ENCODE peak calls at places on chromosomes 3 and 15, in nine cellular contexts. B is small intestine, X is NT2/D1, D is foreskin fibroblast, V is transverse colon, E is astrocyte of the spinal cord, P is gastrocnemius medialis, N is HepG2, G is aorta. Z is an unnamed sample.

GRCh38 chr15:92930776-92931175 is 30.7 kb downstream of the CHD2 start:
- DNase-seq in B (no peak), X (no peak), D (peak), V (no peak), E (peak), P (peak), N (no peak), G (no peak), Z (no peak)

GRCh38 chr3:41853495-41853894 is 108.4 kb downstream of the ULK4 start:
- DNase-seq in B (no peak), X (no peak), D (no peak), V (no peak), E (no peak), P (no peak), N (no peak), G (no peak), Z (no peak)

GRCh38 chr3:195868336-195868865 is 40.0 kb downstream of the TNK2 start:
- DNase-seq in B (no peak), X (no peak), D (no peak), V (no peak), E (no peak), P (no peak), N (no peak), G (peak), Z (no peak)

GRCh38 chr3:142963266-142964149 is at the start of gene PAQR9:
- DNase-seq in B (no peak), X (no peak), D (peak), V (no peak), E (no peak), P (peak), N (peak), G (peak), Z (peak)

GRCh38 chr3:106348142-106348690 is 479.4 kb upstream of the CBLB start:
- DNase-seq in B (no peak), X (no peak), D (no peak), V (no peak), E (no peak), P (no peak), N (no peak), G (no peak), Z (no peak)

GRCh38 chr15:98155356-98155755 is 194.9 kb downstream of the ARRDC4 start:
- DNase-seq in B (no peak), X (no peak), D (peak), V (no peak), E (no peak), P (no peak), N (no peak), G (no peak), Z (no peak)

GRCh38 chr3:143644370-143645089 is 203.7 kb downstream of the SLC9A9 start:
- DNase-seq in B (peak), X (peak), D (peak), V (peak), E (peak), P (no peak), N (peak), G (no peak), Z (peak)

GRCh38 chr15:101026686-101027272 is 107.6 kb downstream of the LRRK1 start:
- DNase-seq in B (no peak), X (no peak), D (no peak), V (peak), E (no peak), P (no peak), N (no peak), G (peak), Z (no peak)

GRCh38 chr3:71728632-71729342 is 3.6 kb upstream of the EIF4E3 start:
- DNase-seq in B (no peak), X (peak), D (no peak), V (no peak), E (no peak), P (no peak), N (no peak), G (no peak), Z (no peak)

DNA sequence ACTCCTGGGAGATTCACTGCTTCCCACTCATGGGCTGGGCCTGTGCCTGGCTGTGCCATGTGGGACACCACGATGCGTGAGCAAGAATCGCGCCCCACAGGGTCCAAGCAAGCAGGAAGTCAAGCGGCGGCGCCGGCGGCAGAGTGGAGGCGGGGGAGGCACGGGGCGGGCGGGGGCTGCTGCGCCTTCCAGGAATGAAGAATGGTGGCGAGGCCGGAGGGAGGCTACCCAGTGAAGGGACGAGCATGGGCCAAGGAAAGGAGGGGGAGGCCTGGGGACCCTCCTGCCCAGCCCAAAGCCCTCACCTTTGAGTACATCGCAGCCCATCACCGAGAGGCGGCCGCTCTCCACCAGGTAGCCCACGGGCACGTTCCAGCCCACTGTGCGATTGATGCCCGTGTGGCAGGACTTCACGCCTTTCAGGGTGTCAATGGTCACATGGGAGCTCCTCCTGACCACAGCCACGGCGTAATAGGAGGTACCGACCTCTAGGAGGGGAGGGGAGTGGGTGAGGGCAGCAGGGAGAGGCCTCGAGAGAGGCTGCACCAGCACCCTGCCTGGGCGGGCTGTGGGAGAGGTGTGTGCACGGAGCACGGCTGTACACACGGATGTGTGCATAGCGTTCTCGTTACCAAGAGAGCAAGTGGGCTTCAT is 5.5 kb downstream of the MELTF start:
- DNase-seq in B (no peak), X (no peak), D (no peak), V (no peak), E (no peak), P (no peak), N (no peak), G (no peak), Z (peak)
- H3K4me3 ChIP-seq in B (no peak), X (no peak), D (no peak), V (no peak), E (no peak), P (no peak), N (no peak), G (no peak), Z (no peak)

GRCh38 chr3:21464745-21465144 is 286.3 kb downstream of the ZNF385D start:
- DNase-seq in B (no peak), X (no peak), D (no peak), V (no peak), E (no peak), P (no peak), N (no peak), G (no peak), Z (no peak)
- H3K4me3 ChIP-seq in B (no peak), X (no peak), D (no peak), V (no peak), E (no peak), P (no peak), N (no peak), G (no peak), Z (no peak)

DNA sequence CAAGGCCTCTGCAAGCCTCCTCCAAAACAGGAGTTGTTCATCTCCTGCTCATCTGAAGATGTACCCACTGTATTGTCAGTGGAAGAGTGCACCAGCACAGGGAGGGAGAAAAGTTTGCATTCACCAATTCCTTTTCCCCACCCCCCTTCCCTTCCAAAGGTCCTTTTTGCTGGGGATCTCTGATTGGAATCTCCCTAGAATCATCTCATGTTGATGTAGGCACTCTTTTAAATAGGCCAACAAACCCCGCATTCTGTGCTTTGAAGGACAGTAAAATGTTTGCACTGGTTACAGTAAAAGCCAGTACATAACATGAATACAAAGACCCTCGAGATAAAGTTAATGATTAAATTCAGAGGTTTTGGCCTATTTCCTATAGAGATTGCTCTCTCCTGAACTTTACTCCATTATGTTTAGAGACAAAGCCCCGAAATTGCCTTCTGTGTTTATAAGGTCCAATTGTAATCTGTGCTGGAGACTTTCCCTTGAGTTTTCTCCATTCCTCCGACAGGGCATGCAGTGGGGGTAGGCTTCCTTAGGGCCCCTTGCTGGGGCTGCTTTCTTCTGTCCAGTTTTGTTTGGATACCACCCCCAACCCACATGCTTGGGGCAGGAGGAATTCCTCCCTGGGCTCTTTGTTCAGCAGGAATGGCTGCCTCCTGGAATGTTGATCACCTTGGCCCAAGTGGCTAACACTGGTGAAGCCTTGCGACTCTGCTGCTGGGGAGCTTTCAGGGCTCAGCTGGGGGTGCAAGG is 22.5 kb downstream of the TRIM71 start:
- DNase-seq in B (no peak), X (peak), D (no peak), V (no peak), E (no peak), P (no peak), N (peak), G (no peak), Z (peak)
- H3K4me3 ChIP-seq in B (no peak), X (no peak), D (no peak), V (no peak), E (no peak), P (no peak), N (peak), G (no peak), Z (no peak)

GRCh38 chr15:48058371-48058770 is 62.4 kb upstream of the SLC24A5 start:
- DNase-seq in B (no peak), X (no peak), D (no peak), V (no peak), E (no peak), P (no peak), N (no peak), G (no peak), Z (no peak)

GRCh38 chr15:48049736-48050135 is 71.1 kb upstream of the SLC24A5 start:
- DNase-seq in B (no peak), X (no peak), D (no peak), V (no peak), E (no peak), P (no peak), N (no peak), G (no peak), Z (no peak)

GRCh38 chr15:48046813-48047483 is 73.8 kb upstream of the SLC24A5 start:
- DNase-seq in B (no peak), X (peak), D (no peak), V (no peak), E (no peak), P (no peak), N (no peak), G (no peak), Z (no peak)

GRCh38 chr15:48052871-48053383 is 67.9 kb upstream of the SLC24A5 start:
- DNase-seq in B (no peak), X (no peak), D (peak), V (no peak), E (no peak), P (no peak), N (no peak), G (no peak), Z (no peak)
- H3K4me3 ChIP-seq in B (no peak), X (no peak), D (no peak), V (no peak), E (no peak), P (no peak), N (no peak), G (no peak), Z (no peak)

GRCh38 chr15:89463113-89463512 is 33.3 kb downstream of the RHCG start:
- DNase-seq in B (no peak), X (no peak), D (no peak), V (no peak), E (no peak), P (no peak), N (no peak), G (peak), Z (no peak)

GRCh38 chr15:89459271-89460038 is 36.9 kb downstream of the RHCG start:
- DNase-seq in B (peak), X (no peak), D (no peak), V (no peak), E (no peak), P (no peak), N (peak), G (peak), Z (peak)

GRCh38 chr15:89460048-89460447 is 36.3 kb downstream of the RHCG start:
- DNase-seq in B (no peak), X (no peak), D (no peak), V (no peak), E (no peak), P (no peak), N (no peak), G (no peak), Z (no peak)

GRCh38 chr15:89462198-89462912 is 34.0 kb downstream of the RHCG start:
- DNase-seq in B (peak), X (no peak), D (no peak), V (no peak), E (peak), P (no peak), N (peak), G (peak), Z (no peak)

DNA sequence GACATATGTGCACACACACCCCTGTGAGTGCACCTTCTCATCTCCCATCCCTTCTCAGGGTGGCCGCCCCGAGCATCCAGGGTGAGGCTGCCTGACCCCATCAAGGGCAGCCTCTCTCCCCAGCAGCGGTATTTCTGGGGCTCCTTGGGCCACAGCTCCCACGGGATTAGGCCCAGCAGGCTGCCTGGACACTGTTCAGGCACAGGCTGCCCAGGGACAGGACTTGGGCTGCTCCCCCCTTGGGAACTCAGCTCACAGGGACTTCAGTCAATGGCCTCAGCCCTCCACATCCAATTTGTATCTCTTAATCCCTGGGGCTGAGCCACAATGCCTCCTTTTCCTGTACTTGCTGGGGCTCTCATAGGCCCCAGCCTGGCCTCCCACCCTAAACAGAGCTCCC is 35.0 kb downstream of the RHCG start:
- DNase-seq in B (no peak), X (no peak), D (no peak), V (no peak), E (no peak), P (no peak), N (no peak), G (peak), Z (no peak)
- H3K4me3 ChIP-seq in B (no peak), X (no peak), D (no peak), V (no peak), E (no peak), P (no peak), N (peak), G (no peak), Z (no peak)

GRCh38 chr3:155807823-155808222 is 1.7 kb upstream of the C3orf33 start:
- DNase-seq in B (no peak), X (no peak), D (no peak), V (no peak), E (no peak), P (no peak), N (no peak), G (no peak), Z (no peak)

GRCh38 chr3:155804298-155804697 is 1.8 kb downstream of the C3orf33 start:
- DNase-seq in B (no peak), X (no peak), D (no peak), V (no peak), E (no peak), P (no peak), N (peak), G (no peak), Z (no peak)

GRCh38 chr3:155805204-155805801 is 775 bp downstream of the C3orf33 start:
- DNase-seq in B (peak), X (no peak), D (peak), V (peak), E (no peak), P (peak), N (peak), G (peak), Z (no peak)

GRCh38 chr3:155809181-155809580 is 3.1 kb upstream of the C3orf33 start:
- DNase-seq in B (no peak), X (no peak), D (no peak), V (no peak), E (no peak), P (no peak), N (no peak), G (no peak), Z (no peak)

DNA sequence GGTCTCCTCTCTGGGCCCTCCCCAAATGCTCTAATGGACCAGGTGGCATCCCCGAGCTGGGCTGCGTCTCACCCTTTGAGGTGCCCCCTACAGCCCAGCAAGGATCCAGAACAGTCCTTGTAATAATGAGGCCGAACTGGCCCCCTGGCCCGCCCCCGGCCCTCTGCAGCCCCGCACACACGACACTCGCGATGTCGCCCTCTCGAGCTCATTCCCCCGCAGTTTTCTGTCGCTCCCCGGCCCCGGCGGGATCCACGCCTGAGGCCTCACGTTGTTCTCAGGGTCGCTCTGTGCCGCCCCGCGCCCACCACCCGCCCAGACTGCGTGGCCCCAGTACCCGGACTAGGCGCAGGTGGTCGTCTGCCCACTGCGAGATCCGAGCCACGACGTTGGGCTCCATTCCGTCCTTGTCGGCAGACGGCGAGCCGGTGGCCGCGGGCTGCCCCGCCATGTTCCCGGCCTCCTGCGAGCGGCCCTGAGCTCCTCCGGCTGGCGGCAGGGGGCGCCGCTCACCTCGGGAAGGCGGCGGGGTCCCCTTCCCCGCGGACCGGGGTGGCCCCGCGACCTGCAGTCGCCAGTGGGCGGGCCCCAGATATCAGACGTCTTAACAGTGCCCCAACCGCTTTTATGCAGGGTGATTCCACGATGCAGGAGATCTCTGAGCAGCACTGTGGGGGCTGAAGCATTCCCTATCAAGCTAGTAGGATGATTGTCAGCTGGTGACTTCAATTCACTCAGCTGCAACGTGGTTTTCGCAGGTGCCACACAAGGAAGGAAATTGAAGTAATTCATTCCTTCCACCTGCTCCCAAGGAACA is at the start of gene C3orf33:
- DNase-seq in B (peak), X (peak), D (peak), V (peak), E (peak), P (peak), N (peak), G (peak), Z (peak)
- H3K4me3 ChIP-seq in B (peak), X (peak), D (peak), V (peak), E (peak), P (peak), N (peak), G (peak), Z (peak)

DNA sequence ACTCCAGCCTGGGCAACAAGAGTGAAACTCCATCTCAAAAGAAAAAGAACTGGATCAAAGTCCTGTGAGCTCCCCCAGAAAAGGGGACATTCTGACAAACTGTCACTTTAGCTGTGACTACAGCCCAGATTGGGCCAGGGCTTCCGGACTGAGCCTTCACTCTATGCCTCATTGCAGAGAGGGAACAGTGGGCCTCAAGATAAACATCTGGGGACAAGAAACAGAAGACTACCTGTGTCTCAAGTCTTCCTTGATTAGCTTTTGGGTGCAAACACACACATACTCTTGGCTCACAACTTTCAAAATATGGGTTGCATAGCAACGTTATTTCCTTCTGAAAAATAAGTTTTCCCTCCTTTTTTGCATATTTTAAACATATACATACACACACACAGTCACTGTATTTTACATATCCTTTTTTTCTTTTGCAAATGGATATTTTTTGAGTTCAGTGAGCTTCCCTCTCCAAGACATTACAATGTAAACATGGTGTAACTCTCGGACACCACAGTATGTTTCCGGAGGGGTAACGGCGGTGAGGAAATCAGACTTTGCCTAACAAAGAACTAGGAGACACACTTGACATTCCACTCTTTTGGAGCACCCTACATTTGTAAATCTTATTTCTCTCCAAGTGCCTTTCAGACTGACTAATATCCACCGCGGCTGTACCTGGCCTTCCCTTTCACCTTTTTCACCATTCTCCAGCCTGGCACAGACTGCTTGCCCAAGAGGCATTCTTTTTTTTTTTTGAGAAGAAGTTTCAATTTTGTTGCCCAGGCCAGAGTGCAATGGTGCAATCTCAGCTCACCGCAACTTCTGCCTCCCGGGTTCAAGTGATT is 3.5 kb downstream of the TKT start:
- DNase-seq in B (no peak), X (no peak), D (no peak), V (no peak), E (no peak), P (no peak), N (no peak), G (no peak), Z (no peak)
- H3K4me3 ChIP-seq in B (no peak), X (peak), D (peak), V (no peak), E (peak), P (no peak), N (peak), G (no peak), Z (no peak)

DNA sequence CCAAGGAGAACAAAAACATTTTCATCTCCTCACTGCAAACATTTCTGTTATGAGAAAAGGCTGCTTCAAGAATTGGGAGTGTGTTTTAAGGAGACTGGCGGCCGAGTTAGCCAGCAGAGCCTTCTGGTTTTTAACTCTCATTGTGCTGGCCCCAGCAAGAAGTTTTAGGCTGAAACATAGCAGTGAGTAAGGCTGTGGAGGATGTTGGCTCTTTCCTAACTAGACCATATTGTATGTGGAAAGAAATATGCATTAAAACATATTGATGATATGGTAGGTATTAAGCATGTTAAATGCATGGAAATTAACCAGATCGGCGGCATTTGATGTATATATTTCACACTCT is 90.7 kb downstream of the TIGIT start:
- DNase-seq in B (no peak), X (no peak), D (peak), V (no peak), E (no peak), P (no peak), N (no peak), G (no peak), Z (no peak)
- H3K4me3 ChIP-seq in B (no peak), X (no peak), D (peak), V (no peak), E (peak), P (peak), N (no peak), G (peak), Z (no peak)